ENCODE peak calls at places on chromosomes 4 and X, in five cellular contexts. One of them, this sample, is unnamed.

GRCh38 chr4:174934360-174934759 is 16.2 kb downstream of the ADAM29 start:
- DNase-seq in SIG-M5: no peak
- DNase-seq in T-helper 2 cell treated with Interferon-gamma antibody and Interleukin-4, amounts not matched to agents 5 μg/mL and 100 μg/mL, for 36 hours: no peak
- DNase-seq in effector memory CD8-positive, alpha-beta T cell: no peak
- DNase-seq in SW 1271: no peak
- DNase-seq in this sample: no peak

GRCh38 chrX:48648299-48648698 is 35.3 kb upstream of the WAS start:
- DNase-seq in SIG-M5: no peak
- DNase-seq in effector memory CD8-positive, alpha-beta T cell: peak; percentile 34
- DNase-seq in SW 1271: no peak
- DNase-seq in T-helper 2 cell treated with Interferon-gamma antibody and Interleukin-4, amounts not matched to agents 5 μg/mL and 100 μg/mL, for 36 hours: peak; percentile 6
- DNase-seq in this sample: peak; percentile 79

GRCh38 chrX:129654652-129655546 is at the start of gene APLN:
- DNase-seq in SIG-M5: no peak
- DNase-seq in T-helper 2 cell treated with Interferon-gamma antibody and Interleukin-4, amounts not matched to agents 5 μg/mL and 100 μg/mL, for 36 hours: no peak
- DNase-seq in SW 1271: no peak
- DNase-seq in effector memory CD8-positive, alpha-beta T cell: no peak
- DNase-seq in this sample: peak; percentile 34

GRCh38 chr4:19254476-19254875 is 997.2 kb upstream of the SLIT2 start:
- DNase-seq in SW 1271: no peak
- DNase-seq in effector memory CD8-positive, alpha-beta T cell: no peak
- DNase-seq in SIG-M5: no peak
- DNase-seq in T-helper 2 cell treated with Interferon-gamma antibody and Interleukin-4, amounts not matched to agents 5 μg/mL and 100 μg/mL, for 36 hours: no peak
- DNase-seq in this sample: no peak

GRCh38 chrX:41621236-41621651 is 67.5 kb upstream of the GPR34 start:
- DNase-seq in SW 1271: no peak
- DNase-seq in SIG-M5: no peak
- DNase-seq in effector memory CD8-positive, alpha-beta T cell: no peak
- DNase-seq in T-helper 2 cell treated with Interferon-gamma antibody and Interleukin-4, amounts not matched to agents 5 μg/mL and 100 μg/mL, for 36 hours: no peak
- DNase-seq in this sample: no peak

GRCh38 chrX:50638123-50638522 is 167.5 kb upstream of the DGKK start:
- DNase-seq in T-helper 2 cell treated with Interferon-gamma antibody and Interleukin-4, amounts not matched to agents 5 μg/mL and 100 μg/mL, for 36 hours: no peak
- DNase-seq in SIG-M5: no peak
- DNase-seq in SW 1271: no peak
- DNase-seq in effector memory CD8-positive, alpha-beta T cell: no peak
- DNase-seq in this sample: no peak

GRCh38 chrX:70134116-70134477 is 850 bp downstream of the IGBP1 start:
- DNase-seq in T-helper 2 cell treated with Interferon-gamma antibody and Interleukin-4, amounts not matched to agents 5 μg/mL and 100 μg/mL, for 36 hours: no peak
- DNase-seq in SW 1271: no peak
- DNase-seq in effector memory CD8-positive, alpha-beta T cell: no peak
- DNase-seq in SIG-M5: no peak
- DNase-seq in this sample: peak; percentile 3

GRCh38 chr4:152524429-152524828 is 11.5 kb downstream of the FBXW7 start:
- DNase-seq in T-helper 2 cell treated with Interferon-gamma antibody and Interleukin-4, amounts not matched to agents 5 μg/mL and 100 μg/mL, for 36 hours: no peak
- DNase-seq in effector memory CD8-positive, alpha-beta T cell: no peak
- DNase-seq in SW 1271: no peak
- DNase-seq in SIG-M5: no peak
- DNase-seq in this sample: no peak

GRCh38 chr4:45350438-45350837 is 624.1 kb upstream of the GNPDA2 start:
- DNase-seq in SW 1271: no peak
- DNase-seq in SIG-M5: no peak
- DNase-seq in effector memory CD8-positive, alpha-beta T cell: no peak
- DNase-seq in T-helper 2 cell treated with Interferon-gamma antibody and Interleukin-4, amounts not matched to agents 5 μg/mL and 100 μg/mL, for 36 hours: no peak
- DNase-seq in this sample: no peak

GRCh38 chrX:15785176-15785735 is 5.0 kb upstream of the ZRSR2 start:
- DNase-seq in SW 1271: no peak
- DNase-seq in T-helper 2 cell treated with Interferon-gamma antibody and Interleukin-4, amounts not matched to agents 5 μg/mL and 100 μg/mL, for 36 hours: no peak
- DNase-seq in effector memory CD8-positive, alpha-beta T cell: no peak
- DNase-seq in SIG-M5: no peak
- DNase-seq in this sample: no peak

GRCh38 chr4:23006756-23007155 is 314.0 kb downstream of the GBA3 start:
- DNase-seq in effector memory CD8-positive, alpha-beta T cell: no peak
- DNase-seq in SW 1271: no peak
- DNase-seq in T-helper 2 cell treated with Interferon-gamma antibody and Interleukin-4, amounts not matched to agents 5 μg/mL and 100 μg/mL, for 36 hours: no peak
- DNase-seq in SIG-M5: no peak
- DNase-seq in this sample: no peak

GRCh38 chrX:41389311-41389888 is 55.4 kb downstream of the DDX3X start:
- DNase-seq in SW 1271: no peak
- DNase-seq in T-helper 2 cell treated with Interferon-gamma antibody and Interleukin-4, amounts not matched to agents 5 μg/mL and 100 μg/mL, for 36 hours: no peak
- DNase-seq in SIG-M5: no peak
- DNase-seq in effector memory CD8-positive, alpha-beta T cell: no peak
- DNase-seq in this sample: no peak

GRCh38 chr4:162117051-162117450 is 46.7 kb downstream of the FSTL5 start:
- DNase-seq in effector memory CD8-positive, alpha-beta T cell: no peak
- DNase-seq in SIG-M5: no peak
- DNase-seq in SW 1271: no peak
- DNase-seq in T-helper 2 cell treated with Interferon-gamma antibody and Interleukin-4, amounts not matched to agents 5 μg/mL and 100 μg/mL, for 36 hours: no peak
- DNase-seq in this sample: peak; percentile 22

GRCh38 chr4:58247792-58248191 is 1137.6 kb upstream of the IGFBP7 start:
- DNase-seq in T-helper 2 cell treated with Interferon-gamma antibody and Interleukin-4, amounts not matched to agents 5 μg/mL and 100 μg/mL, for 36 hours: no peak
- DNase-seq in effector memory CD8-positive, alpha-beta T cell: no peak
- DNase-seq in SIG-M5: no peak
- DNase-seq in SW 1271: no peak
- DNase-seq in this sample: no peak

GRCh38 chrX:24702362-24703184 is 8.9 kb downstream of the POLA1 start:
- DNase-seq in SIG-M5: no peak
- DNase-seq in T-helper 2 cell treated with Interferon-gamma antibody and Interleukin-4, amounts not matched to agents 5 μg/mL and 100 μg/mL, for 36 hours: no peak
- DNase-seq in SW 1271: no peak
- DNase-seq in effector memory CD8-positive, alpha-beta T cell: no peak
- DNase-seq in this sample: no peak

GRCh38 chrX:110311437-110312230 is 6.3 kb downstream of the AMMECR1 start:
- DNase-seq in T-helper 2 cell treated with Interferon-gamma antibody and Interleukin-4, amounts not matched to agents 5 μg/mL and 100 μg/mL, for 36 hours: no peak
- DNase-seq in SIG-M5: no peak
- DNase-seq in effector memory CD8-positive, alpha-beta T cell: no peak
- DNase-seq in SW 1271: no peak
- DNase-seq in this sample: no peak

GRCh38 chrX:17361620-17362019 is 13.4 kb upstream of the NHS start:
- DNase-seq in T-helper 2 cell treated with Interferon-gamma antibody and Interleukin-4, amounts not matched to agents 5 μg/mL and 100 μg/mL, for 36 hours: no peak
- DNase-seq in SIG-M5: no peak
- DNase-seq in effector memory CD8-positive, alpha-beta T cell: no peak
- DNase-seq in SW 1271: no peak
- DNase-seq in this sample: no peak

GRCh38 chr4:125826801-125827200 is 512.0 kb downstream of the FAT4 start:
- DNase-seq in T-helper 2 cell treated with Interferon-gamma antibody and Interleukin-4, amounts not matched to agents 5 μg/mL and 100 μg/mL, for 36 hours: no peak
- DNase-seq in SW 1271: no peak
- DNase-seq in effector memory CD8-positive, alpha-beta T cell: no peak
- DNase-seq in SIG-M5: no peak
- DNase-seq in this sample: no peak

GRCh38 chr4:106273831-106274230 is 42.2 kb downstream of the TBCK start:
- DNase-seq in SIG-M5: no peak
- DNase-seq in effector memory CD8-positive, alpha-beta T cell: no peak
- DNase-seq in SW 1271: no peak
- DNase-seq in T-helper 2 cell treated with Interferon-gamma antibody and Interleukin-4, amounts not matched to agents 5 μg/mL and 100 μg/mL, for 36 hours: no peak
- DNase-seq in this sample: no peak

GRCh38 chr4:141346144-141346543 is 125.4 kb downstream of the ZNF330 start:
- DNase-seq in T-helper 2 cell treated with Interferon-gamma antibody and Interleukin-4, amounts not matched to agents 5 μg/mL and 100 μg/mL, for 36 hours: no peak
- DNase-seq in SIG-M5: no peak
- DNase-seq in effector memory CD8-positive, alpha-beta T cell: no peak
- DNase-seq in SW 1271: no peak
- DNase-seq in this sample: peak; percentile 24

GRCh38 chr4:153402366-153402765 is 57.9 kb downstream of the MND1 start:
- DNase-seq in SW 1271: no peak
- DNase-seq in SIG-M5: no peak
- DNase-seq in T-helper 2 cell treated with Interferon-gamma antibody and Interleukin-4, amounts not matched to agents 5 μg/mL and 100 μg/mL, for 36 hours: no peak
- DNase-seq in effector memory CD8-positive, alpha-beta T cell: no peak
- DNase-seq in this sample: no peak

GRCh38 chr4:1972414-1972813 is 36.4 kb downstream of the NELFA start:
- DNase-seq in T-helper 2 cell treated with Interferon-gamma antibody and Interleukin-4, amounts not matched to agents 5 μg/mL and 100 μg/mL, for 36 hours: no peak
- DNase-seq in SW 1271: no peak
- DNase-seq in SIG-M5: no peak
- DNase-seq in effector memory CD8-positive, alpha-beta T cell: no peak
- DNase-seq in this sample: no peak

GRCh38 chr4:62263454-62263853 is 1063.3 kb downstream of the ADGRL3 start:
- DNase-seq in effector memory CD8-positive, alpha-beta T cell: no peak
- DNase-seq in T-helper 2 cell treated with Interferon-gamma antibody and Interleukin-4, amounts not matched to agents 5 μg/mL and 100 μg/mL, for 36 hours: no peak
- DNase-seq in SW 1271: no peak
- DNase-seq in SIG-M5: no peak
- DNase-seq in this sample: no peak

GRCh38 chr4:130808492-130808891 is 1712.5 kb downstream of the C4orf33 start:
- DNase-seq in effector memory CD8-positive, alpha-beta T cell: no peak
- DNase-seq in SW 1271: no peak
- DNase-seq in T-helper 2 cell treated with Interferon-gamma antibody and Interleukin-4, amounts not matched to agents 5 μg/mL and 100 μg/mL, for 36 hours: no peak
- DNase-seq in SIG-M5: no peak
- DNase-seq in this sample: no peak

GRCh38 chr4:88517825-88518224 is 5.8 kb downstream of the PYURF start:
- DNase-seq in SIG-M5: no peak
- DNase-seq in T-helper 2 cell treated with Interferon-gamma antibody and Interleukin-4, amounts not matched to agents 5 μg/mL and 100 μg/mL, for 36 hours: no peak
- DNase-seq in effector memory CD8-positive, alpha-beta T cell: no peak
- DNase-seq in SW 1271: no peak
- DNase-seq in this sample: no peak

GRCh38 chrX:76248901-76249300 is 76.0 kb downstream of the PBDC1 start:
- DNase-seq in effector memory CD8-positive, alpha-beta T cell: no peak
- DNase-seq in T-helper 2 cell treated with Interferon-gamma antibody and Interleukin-4, amounts not matched to agents 5 μg/mL and 100 μg/mL, for 36 hours: no peak
- DNase-seq in SW 1271: no peak
- DNase-seq in SIG-M5: no peak
- DNase-seq in this sample: no peak

GRCh38 chr4:2867758-2868491 is 24.3 kb downstream of the ADD1 start:
- DNase-seq in effector memory CD8-positive, alpha-beta T cell: no peak
- DNase-seq in T-helper 2 cell treated with Interferon-gamma antibody and Interleukin-4, amounts not matched to agents 5 μg/mL and 100 μg/mL, for 36 hours: no peak
- DNase-seq in SIG-M5: no peak
- DNase-seq in SW 1271: no peak
- DNase-seq in this sample: no peak

GRCh38 chr4:137623013-137623412 is 90.7 kb upstream of the PCDH18 start:
- DNase-seq in T-helper 2 cell treated with Interferon-gamma antibody and Interleukin-4, amounts not matched to agents 5 μg/mL and 100 μg/mL, for 36 hours: no peak
- DNase-seq in SIG-M5: no peak
- DNase-seq in SW 1271: no peak
- DNase-seq in effector memory CD8-positive, alpha-beta T cell: no peak
- DNase-seq in this sample: no peak

GRCh38 chrX:85112270-85112669 is 108.6 kb downstream of the APOOL start:
- DNase-seq in T-helper 2 cell treated with Interferon-gamma antibody and Interleukin-4, amounts not matched to agents 5 μg/mL and 100 μg/mL, for 36 hours: no peak
- DNase-seq in SIG-M5: no peak
- DNase-seq in SW 1271: no peak
- DNase-seq in effector memory CD8-positive, alpha-beta T cell: no peak
- DNase-seq in this sample: no peak

GRCh38 chrX:69021095-69021494 is 144.2 kb downstream of the PJA1 start:
- DNase-seq in effector memory CD8-positive, alpha-beta T cell: no peak
- DNase-seq in T-helper 2 cell treated with Interferon-gamma antibody and Interleukin-4, amounts not matched to agents 5 μg/mL and 100 μg/mL, for 36 hours: no peak
- DNase-seq in SW 1271: no peak
- DNase-seq in SIG-M5: no peak
- DNase-seq in this sample: no peak

GRCh38 chrX:133648594-133648993 is 233.3 kb upstream of the GPC4 start:
- DNase-seq in SIG-M5: no peak
- DNase-seq in T-helper 2 cell treated with Interferon-gamma antibody and Interleukin-4, amounts not matched to agents 5 μg/mL and 100 μg/mL, for 36 hours: no peak
- DNase-seq in effector memory CD8-positive, alpha-beta T cell: no peak
- DNase-seq in SW 1271: no peak
- DNase-seq in this sample: no peak

This sample was measured in cerebellum.